ENCODE peak calls at places on chromosomes 3 and 15, in seven cellular contexts. Q is RWPE2, U is foreskin keratinocyte, I is RWPE1, R is IMR-90, P is pancreas, H is Panc1. L is an unnamed sample.

GRCh38 chr3:46987485-46988401 is 8.3 kb downstream of the NBEAL2 start:
- DNase-seq in Q (peak; percentile 87), U (peak; percentile 63), I (peak; percentile 72), R (no peak), P (peak; percentile 36), H (no peak), L (no peak)

GRCh38 chr15:33243869-33244268 is 49.4 kb upstream of the FMN1 start:
- DNase-seq in Q (no peak), U (peak; percentile 82), I (peak; percentile 61), R (peak; percentile 44), P (no peak), H (no peak), L (no peak)

GRCh38 chr3:101676219-101676764 is 640 bp downstream of the ZBTB11 start:
- DNase-seq in Q (peak; percentile 96), U (peak; percentile 89), I (peak; percentile 92), R (peak; percentile 96), P (peak; percentile 96), H (no peak), L (no peak)

GRCh38 chr15:60299452-60300047 is 98.2 kb downstream of the ANXA2 start:
- DNase-seq in Q (no peak), U (peak; percentile 40), I (peak; percentile 83), R (no peak), P (peak; percentile 31), H (no peak), L (no peak)

GRCh38 chr3:50120364-50121095 is 31.8 kb downstream of the RBM5 start:
- DNase-seq in Q (no peak), U (no peak), I (no peak), R (no peak), P (no peak), H (no peak), L (no peak)

GRCh38 chr3:129173725-129174124 is 10.0 kb downstream of the CNBP start:
- DNase-seq in Q (no peak), U (no peak), I (no peak), R (no peak), P (no peak), H (no peak), L (no peak)

GRCh38 chr15:98190914-98191313 is 230.4 kb downstream of the ARRDC4 start:
- DNase-seq in Q (no peak), U (no peak), I (no peak), R (no peak), P (no peak), H (no peak), L (no peak)

GRCh38 chr3:37024820-37025405 is 31.6 kb downstream of the MLH1 start:
- DNase-seq in Q (no peak), U (no peak), I (no peak), R (no peak), P (no peak), H (no peak), L (no peak)

GRCh38 chr3:27596920-27597319 is 112.7 kb upstream of the SLC4A7 start:
- DNase-seq in Q (no peak), U (no peak), I (no peak), R (peak; percentile 46), P (no peak), H (no peak), L (no peak)

GRCh38 chr3:108031893-108032292 is 58.9 kb downstream of the CD47 start:
- DNase-seq in Q (no peak), U (no peak), I (no peak), R (peak; percentile 52), P (no peak), H (peak; percentile 8), L (no peak)

GRCh38 chr15:76335851-76336253 is 721 bp upstream of the ISL2 start:
- DNase-seq in Q (no peak), U (no peak), I (peak; percentile 48), R (no peak), P (no peak), H (no peak), L (no peak)

GRCh38 chr15:96330450-96331140 is at the start of gene NR2F2:
- DNase-seq in Q (peak; percentile 99), U (peak; percentile 84), I (peak; percentile 91), R (peak; percentile 99), P (peak; percentile 97), H (no peak), L (peak; percentile 70)

GRCh38 chr3:146970236-146970635 is 365.1 kb upstream of the PLSCR5 start:
- DNase-seq in Q (no peak), U (no peak), I (no peak), R (no peak), P (no peak), H (no peak), L (no peak)

GRCh38 chr15:74431645-74432044 is 2.1 kb downstream of the SEMA7A start:
- DNase-seq in Q (peak; percentile 80), U (no peak), I (no peak), R (no peak), P (no peak), H (no peak), L (no peak)

GRCh38 chr3:133208184-133208583 is 170.0 kb downstream of the TMEM108 start:
- DNase-seq in Q (no peak), U (no peak), I (no peak), R (no peak), P (no peak), H (no peak), L (no peak)

GRCh38 chr3:131361464-131362421 is 19.8 kb upstream of the NUDT16 start:
- DNase-seq in Q (peak; percentile 73), U (peak; percentile 44), I (peak; percentile 78), R (peak; percentile 10), P (peak; percentile 99), H (peak; percentile 67), L (peak; percentile 20)

DNA sequence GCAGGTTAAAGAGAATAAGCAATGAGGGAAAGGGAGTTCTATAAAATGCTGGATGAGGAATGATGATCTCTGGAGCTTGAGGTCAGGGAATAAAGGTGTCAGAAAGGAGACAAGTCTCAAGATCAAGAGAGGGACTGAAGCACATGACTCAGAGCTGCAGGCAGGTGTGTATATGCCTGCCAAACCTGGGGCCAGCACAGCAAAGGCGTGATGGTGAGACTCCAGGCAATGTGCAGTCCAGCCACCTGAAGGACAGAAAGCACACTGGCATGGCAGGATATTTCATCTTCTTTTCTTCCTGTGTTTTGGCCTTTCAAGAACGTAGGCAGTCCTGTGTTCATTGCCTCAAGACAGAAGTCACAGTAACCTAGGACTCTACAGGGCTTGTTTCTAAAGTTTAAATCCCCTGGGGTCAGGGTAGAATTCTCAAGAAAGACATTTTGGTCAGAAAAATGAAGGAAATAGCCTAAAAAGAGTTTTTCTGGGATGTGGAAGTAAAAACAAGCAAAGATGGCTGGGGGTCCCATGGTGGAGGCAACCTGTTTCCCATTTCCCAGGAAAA is 55.5 kb upstream of the TOPAZ1 start:
- DNase-seq in Q (no peak), U (no peak), I (no peak), R (no peak), P (no peak), H (no peak), L (no peak)
- H3K27ac ChIP-seq in Q (no peak overlapping the region), U (no peak overlapping the region), I (no peak overlapping the region), R (no peak overlapping the region), P (no peak overlapping the region), H (no peak overlapping the region), L (no peak overlapping the region)

GRCh38 chr3:113829576-113830354 is 8.8 kb upstream of the GRAMD1C start:
- DNase-seq in Q (no peak), U (no peak), I (no peak), R (no peak), P (no peak), H (no peak), L (no peak)
- H3K27ac ChIP-seq in Q (peak overlapping the region; percentile 67), U (no peak overlapping the region), I (no peak overlapping the region), R (no peak overlapping the region), P (no peak overlapping the region), H (no peak overlapping the region), L (no peak overlapping the region)

GRCh38 chr3:172279191-172279640 is 169.0 kb downstream of the GHSR start:
- DNase-seq in Q (no peak), U (no peak), I (no peak), R (no peak), P (no peak), H (no peak), L (no peak)
- H3K27ac ChIP-seq in Q (peak overlapping the region; percentile 16), U (no peak overlapping the region), I (peak overlapping the region; percentile 40), R (no peak overlapping the region), P (no peak overlapping the region), H (peak overlapping the region; percentile 17), L (no peak overlapping the region)

GRCh38 chr3:31772155-31772761 is 208.8 kb downstream of the OSBPL10 start:
- DNase-seq in Q (no peak), U (no peak), I (no peak), R (no peak), P (no peak), H (no peak), L (no peak)
- H3K27ac ChIP-seq in Q (no peak overlapping the region), U (no peak overlapping the region), I (no peak overlapping the region), R (no peak overlapping the region), P (no peak overlapping the region), H (no peak overlapping the region), L (no peak overlapping the region)

DNA sequence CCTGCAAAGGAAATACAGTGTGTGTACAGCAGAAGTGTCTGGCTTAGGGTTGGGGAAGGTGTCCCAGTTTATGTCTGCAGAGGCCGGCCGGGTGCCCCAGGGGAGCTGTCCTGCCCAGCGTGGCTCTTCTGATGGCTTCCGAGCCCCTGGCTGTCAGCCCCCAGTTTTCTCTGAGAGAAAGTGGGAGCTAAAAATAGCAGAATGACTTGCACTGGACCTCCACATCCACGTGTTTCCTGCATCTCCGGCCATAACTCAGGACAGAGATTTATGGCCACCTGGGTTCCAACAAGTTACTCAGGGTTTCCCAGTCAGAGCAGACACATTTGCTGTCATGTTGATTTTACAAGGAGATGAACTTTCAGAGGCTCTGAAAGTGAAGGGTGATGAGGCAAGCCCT is 192.0 kb downstream of the ATP10A start:
- DNase-seq in Q (no peak), U (no peak), I (no peak), R (peak; percentile 50), P (no peak), H (no peak), L (no peak)
- H3K27ac ChIP-seq in Q (no peak overlapping the region), U (no peak overlapping the region), I (no peak overlapping the region), R (no peak overlapping the region), P (no peak overlapping the region), H (no peak overlapping the region), L (peak overlapping the region; percentile 63)

GRCh38 chr15:72540606-72541237 is 66.6 kb downstream of the ARIH1 start:
- DNase-seq in Q (no peak), U (no peak), I (no peak), R (no peak), P (no peak), H (no peak), L (no peak)
- H3K27ac ChIP-seq in Q (no peak overlapping the region), U (no peak overlapping the region), I (no peak overlapping the region), R (no peak overlapping the region), P (no peak overlapping the region), H (no peak overlapping the region), L (no peak overlapping the region)

DNA sequence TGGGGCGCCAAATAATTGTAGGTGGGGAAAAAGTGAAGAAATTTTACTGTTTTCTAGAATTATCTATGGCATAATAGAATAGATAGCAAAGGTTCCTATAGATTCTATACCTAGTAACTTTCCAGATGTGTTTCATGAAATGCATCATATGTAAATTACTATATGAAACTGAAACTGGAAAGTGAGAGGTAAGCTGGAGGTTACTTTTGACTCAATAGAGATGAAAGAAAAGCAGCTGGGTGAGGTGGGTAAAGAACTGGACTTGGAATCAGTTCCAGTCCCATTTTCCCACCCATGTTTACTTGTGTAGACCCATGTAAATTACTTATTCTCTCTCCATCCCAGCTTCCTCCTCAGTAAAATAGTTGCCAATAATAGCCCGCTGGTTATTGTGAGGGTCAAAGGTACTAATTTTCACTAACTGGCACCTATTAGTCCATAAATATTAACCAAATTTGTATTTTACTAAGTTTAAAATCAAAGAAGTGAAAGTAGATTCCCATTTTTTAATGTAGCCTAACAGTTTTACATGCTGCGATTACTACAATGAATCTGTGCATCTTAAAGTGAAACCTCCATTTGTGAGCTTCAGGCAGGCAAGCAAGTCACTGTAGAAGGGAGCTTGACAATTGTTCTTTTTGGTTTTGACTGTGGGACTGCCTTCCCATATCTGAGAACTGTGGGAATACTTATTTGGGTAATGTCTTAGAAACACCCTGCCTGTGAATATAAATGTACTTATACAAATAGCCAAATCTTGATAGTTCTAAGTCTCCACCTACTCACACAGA is 312.1 kb downstream of the SLC9A9 start:
- DNase-seq in Q (no peak), U (no peak), I (no peak), R (no peak), P (no peak), H (no peak), L (no peak)
- H3K27ac ChIP-seq in Q (no peak overlapping the region), U (no peak overlapping the region), I (no peak overlapping the region), R (no peak overlapping the region), P (no peak overlapping the region), H (no peak overlapping the region), L (no peak overlapping the region)

L was measured in caudate nucleus.